ENCODE peak calls at places on chromosome X, in seven cellular contexts. One of them, this sample, is unnamed.

GRCh38 chrX:135931644-135932487 is 38.4 kb downstream of the SAGE1 start:
- DNase-seq in T follicular helper cell: peak
- DNase-seq in epithelial cell of prostate: no peak
- DNase-seq in foreskin fibroblast: peak
- DNase-seq in stimulated activated CD4-positive, alpha-beta T cell treated with anti-CD3 and anti-CD28 coated beads, Interleukin-12 subunit alpha, Interleukin-12 subunit beta, amount 100 ng/mL, for 24 hours: peak
- DNase-seq in ascending aorta: no peak
- DNase-seq in hippocampal formation: peak
- DNase-seq in this sample: peak

GRCh38 chrX:109886122-109886761 is 116.7 kb upstream of the TMEM164 start:
- DNase-seq in T follicular helper cell: peak
- DNase-seq in epithelial cell of prostate: no peak
- DNase-seq in foreskin fibroblast: peak
- DNase-seq in stimulated activated CD4-positive, alpha-beta T cell treated with anti-CD3 and anti-CD28 coated beads, Interleukin-12 subunit alpha, Interleukin-12 subunit beta, amount 100 ng/mL, for 24 hours: no peak
- DNase-seq in ascending aorta: no peak
- DNase-seq in hippocampal formation: no peak
- DNase-seq in this sample: peak

GRCh38 chrX:55867254-55867653 is 149.7 kb downstream of the RRAGB start:
- DNase-seq in T follicular helper cell: no peak
- DNase-seq in epithelial cell of prostate: no peak
- DNase-seq in foreskin fibroblast: no peak
- DNase-seq in stimulated activated CD4-positive, alpha-beta T cell treated with anti-CD3 and anti-CD28 coated beads, Interleukin-12 subunit alpha, Interleukin-12 subunit beta, amount 100 ng/mL, for 24 hours: no peak
- DNase-seq in ascending aorta: no peak
- DNase-seq in hippocampal formation: no peak
- DNase-seq in this sample: no peak

GRCh38 chrX:119495734-119496520 is 27.7 kb downstream of the SLC25A5 start:
- DNase-seq in T follicular helper cell: no peak
- DNase-seq in epithelial cell of prostate: no peak
- DNase-seq in foreskin fibroblast: no peak
- DNase-seq in stimulated activated CD4-positive, alpha-beta T cell treated with anti-CD3 and anti-CD28 coated beads, Interleukin-12 subunit alpha, Interleukin-12 subunit beta, amount 100 ng/mL, for 24 hours: no peak
- DNase-seq in ascending aorta: no peak
- DNase-seq in hippocampal formation: no peak
- DNase-seq in this sample: no peak

GRCh38 chrX:15143050-15143824 is 126.6 kb downstream of the ASB9 start:
- DNase-seq in T follicular helper cell: peak
- DNase-seq in epithelial cell of prostate: no peak
- DNase-seq in foreskin fibroblast: peak
- DNase-seq in stimulated activated CD4-positive, alpha-beta T cell treated with anti-CD3 and anti-CD28 coated beads, Interleukin-12 subunit alpha, Interleukin-12 subunit beta, amount 100 ng/mL, for 24 hours: no peak
- DNase-seq in ascending aorta: no peak
- DNase-seq in hippocampal formation: no peak
- DNase-seq in this sample: peak

GRCh38 chrX:73868916-73869315 is 305.9 kb downstream of the CHIC1 start:
- DNase-seq in T follicular helper cell: no peak
- DNase-seq in epithelial cell of prostate: no peak
- DNase-seq in foreskin fibroblast: no peak
- DNase-seq in stimulated activated CD4-positive, alpha-beta T cell treated with anti-CD3 and anti-CD28 coated beads, Interleukin-12 subunit alpha, Interleukin-12 subunit beta, amount 100 ng/mL, for 24 hours: no peak
- DNase-seq in ascending aorta: no peak
- DNase-seq in hippocampal formation: no peak
- DNase-seq in this sample: no peak

GRCh38 chrX:81121513-81122363 is 80.0 kb downstream of the HMGN5 start:
- DNase-seq in T follicular helper cell: peak
- DNase-seq in epithelial cell of prostate: peak
- DNase-seq in foreskin fibroblast: peak
- DNase-seq in stimulated activated CD4-positive, alpha-beta T cell treated with anti-CD3 and anti-CD28 coated beads, Interleukin-12 subunit alpha, Interleukin-12 subunit beta, amount 100 ng/mL, for 24 hours: peak
- DNase-seq in ascending aorta: peak
- DNase-seq in hippocampal formation: peak
- DNase-seq in this sample: peak

GRCh38 chrX:154827624-154828408 is 6.6 kb downstream of the SMIM9 start:
- DNase-seq in T follicular helper cell: no peak
- DNase-seq in epithelial cell of prostate: no peak
- DNase-seq in foreskin fibroblast: no peak
- DNase-seq in stimulated activated CD4-positive, alpha-beta T cell treated with anti-CD3 and anti-CD28 coated beads, Interleukin-12 subunit alpha, Interleukin-12 subunit beta, amount 100 ng/mL, for 24 hours: no peak
- DNase-seq in ascending aorta: no peak
- DNase-seq in hippocampal formation: no peak
- DNase-seq in this sample: no peak

GRCh38 chrX:47483310-47484268 is 567 bp upstream of the ZNF41 start:
- DNase-seq in T follicular helper cell: no peak
- DNase-seq in epithelial cell of prostate: no peak
- DNase-seq in foreskin fibroblast: no peak
- DNase-seq in stimulated activated CD4-positive, alpha-beta T cell treated with anti-CD3 and anti-CD28 coated beads, Interleukin-12 subunit alpha, Interleukin-12 subunit beta, amount 100 ng/mL, for 24 hours: no peak
- DNase-seq in ascending aorta: no peak
- DNase-seq in hippocampal formation: peak
- DNase-seq in this sample: peak

GRCh38 chrX:11787564-11787963 is 29.5 kb downstream of the MSL3 start:
- DNase-seq in T follicular helper cell: peak
- DNase-seq in epithelial cell of prostate: no peak
- DNase-seq in foreskin fibroblast: peak
- DNase-seq in stimulated activated CD4-positive, alpha-beta T cell treated with anti-CD3 and anti-CD28 coated beads, Interleukin-12 subunit alpha, Interleukin-12 subunit beta, amount 100 ng/mL, for 24 hours: peak
- DNase-seq in ascending aorta: no peak
- DNase-seq in hippocampal formation: peak
- DNase-seq in this sample: peak

GRCh38 chrX:17738737-17739535 is 1.6 kb downstream of the SCML1 start:
- DNase-seq in T follicular helper cell: no peak
- DNase-seq in epithelial cell of prostate: no peak
- DNase-seq in foreskin fibroblast: no peak
- DNase-seq in stimulated activated CD4-positive, alpha-beta T cell treated with anti-CD3 and anti-CD28 coated beads, Interleukin-12 subunit alpha, Interleukin-12 subunit beta, amount 100 ng/mL, for 24 hours: no peak
- DNase-seq in ascending aorta: no peak
- DNase-seq in hippocampal formation: no peak
- DNase-seq in this sample: no peak

GRCh38 chrX:24775891-24776290 is 82.2 kb downstream of the POLA1 start:
- DNase-seq in T follicular helper cell: no peak
- DNase-seq in epithelial cell of prostate: no peak
- DNase-seq in foreskin fibroblast: no peak
- DNase-seq in stimulated activated CD4-positive, alpha-beta T cell treated with anti-CD3 and anti-CD28 coated beads, Interleukin-12 subunit alpha, Interleukin-12 subunit beta, amount 100 ng/mL, for 24 hours: no peak
- DNase-seq in ascending aorta: no peak
- DNase-seq in hippocampal formation: no peak
- DNase-seq in this sample: no peak

GRCh38 chrX:123060986-123061385 is 123.1 kb upstream of the GRIA3 start:
- DNase-seq in T follicular helper cell: no peak
- DNase-seq in epithelial cell of prostate: no peak
- DNase-seq in foreskin fibroblast: no peak
- DNase-seq in stimulated activated CD4-positive, alpha-beta T cell treated with anti-CD3 and anti-CD28 coated beads, Interleukin-12 subunit alpha, Interleukin-12 subunit beta, amount 100 ng/mL, for 24 hours: no peak
- DNase-seq in ascending aorta: no peak
- DNase-seq in hippocampal formation: no peak
- DNase-seq in this sample: no peak

GRCh38 chrX:110418220-110418856 is 59.7 kb downstream of the RTL9 start:
- DNase-seq in T follicular helper cell: no peak
- DNase-seq in epithelial cell of prostate: no peak
- DNase-seq in foreskin fibroblast: peak
- DNase-seq in stimulated activated CD4-positive, alpha-beta T cell treated with anti-CD3 and anti-CD28 coated beads, Interleukin-12 subunit alpha, Interleukin-12 subunit beta, amount 100 ng/mL, for 24 hours: no peak
- DNase-seq in ascending aorta: no peak
- DNase-seq in hippocampal formation: no peak
- DNase-seq in this sample: peak

GRCh38 chrX:73765776-73766465 is 202.9 kb downstream of the CHIC1 start:
- DNase-seq in T follicular helper cell: no peak
- DNase-seq in epithelial cell of prostate: no peak
- DNase-seq in foreskin fibroblast: no peak
- DNase-seq in stimulated activated CD4-positive, alpha-beta T cell treated with anti-CD3 and anti-CD28 coated beads, Interleukin-12 subunit alpha, Interleukin-12 subunit beta, amount 100 ng/mL, for 24 hours: no peak
- DNase-seq in ascending aorta: no peak
- DNase-seq in hippocampal formation: no peak
- DNase-seq in this sample: no peak

GRCh38 chrX:70171636-70172035 is 5.6 kb upstream of the DGAT2L6 start:
- DNase-seq in T follicular helper cell: no peak
- DNase-seq in epithelial cell of prostate: no peak
- DNase-seq in foreskin fibroblast: no peak
- DNase-seq in stimulated activated CD4-positive, alpha-beta T cell treated with anti-CD3 and anti-CD28 coated beads, Interleukin-12 subunit alpha, Interleukin-12 subunit beta, amount 100 ng/mL, for 24 hours: no peak
- DNase-seq in ascending aorta: no peak
- DNase-seq in hippocampal formation: no peak
- DNase-seq in this sample: peak

GRCh38 chrX:136168929-136169735 is 21.8 kb downstream of the FHL1 start:
- DNase-seq in T follicular helper cell: no peak
- DNase-seq in epithelial cell of prostate: no peak
- DNase-seq in foreskin fibroblast: peak
- DNase-seq in stimulated activated CD4-positive, alpha-beta T cell treated with anti-CD3 and anti-CD28 coated beads, Interleukin-12 subunit alpha, Interleukin-12 subunit beta, amount 100 ng/mL, for 24 hours: no peak
- DNase-seq in ascending aorta: no peak
- DNase-seq in hippocampal formation: no peak
- DNase-seq in this sample: peak

GRCh38 chrX:107760304-107761077 is 15.1 kb downstream of the TSC22D3 start:
- DNase-seq in T follicular helper cell: no peak
- DNase-seq in epithelial cell of prostate: no peak
- DNase-seq in foreskin fibroblast: no peak
- DNase-seq in stimulated activated CD4-positive, alpha-beta T cell treated with anti-CD3 and anti-CD28 coated beads, Interleukin-12 subunit alpha, Interleukin-12 subunit beta, amount 100 ng/mL, for 24 hours: no peak
- DNase-seq in ascending aorta: no peak
- DNase-seq in hippocampal formation: no peak
- DNase-seq in this sample: no peak

GRCh38 chrX:1196436-1196835 is 16.0 kb downstream of the CRLF2 start:
- DNase-seq in T follicular helper cell: no peak
- DNase-seq in epithelial cell of prostate: no peak
- DNase-seq in foreskin fibroblast: no peak
- DNase-seq in stimulated activated CD4-positive, alpha-beta T cell treated with anti-CD3 and anti-CD28 coated beads, Interleukin-12 subunit alpha, Interleukin-12 subunit beta, amount 100 ng/mL, for 24 hours: no peak
- DNase-seq in ascending aorta: no peak
- DNase-seq in hippocampal formation: no peak
- DNase-seq in this sample: no peak

GRCh38 chrX:109774706-109775105 is 41.6 kb upstream of the ACSL4 start:
- DNase-seq in T follicular helper cell: no peak
- DNase-seq in epithelial cell of prostate: no peak
- DNase-seq in foreskin fibroblast: peak
- DNase-seq in stimulated activated CD4-positive, alpha-beta T cell treated with anti-CD3 and anti-CD28 coated beads, Interleukin-12 subunit alpha, Interleukin-12 subunit beta, amount 100 ng/mL, for 24 hours: no peak
- DNase-seq in ascending aorta: no peak
- DNase-seq in hippocampal formation: no peak
- DNase-seq in this sample: peak

This sample was measured in HCEC 1CT.